ENCODE peak calls at places on chromosomes 16 and 17, in ten cellular contexts. One of them, this sample, is unnamed.

GRCh38 chr17:18190629-18191028 is 7.0 kb downstream of the ALKBH5 start:
- DNase-seq in NCI-H1417: no peak
- DNase-seq in T-helper 1 cell: no peak
- DNase-seq in NCI-H2107: no peak
- DNase-seq in breast epithelium: no peak
- DNase-seq in mucosa of descending colon: no peak
- DNase-seq in stimulated activated CD8-positive, alpha-beta memory T cell treated with anti-CD3 and anti-CD28 coated beads, Interleukin-4, amount 100 ng/mL, for 4 hours: no peak
- DNase-seq in Peyer's patch: no peak
- DNase-seq in ACHN: no peak
- DNase-seq in psoas muscle: no peak
- DNase-seq in this sample: no peak

GRCh38 chr17:2906907-2907306 is 110.7 kb downstream of the RAP1GAP2 start:
- DNase-seq in Peyer's patch: no peak
- DNase-seq in stimulated activated CD8-positive, alpha-beta memory T cell treated with anti-CD3 and anti-CD28 coated beads, Interleukin-4, amount 100 ng/mL, for 4 hours: no peak
- DNase-seq in NCI-H1417: no peak
- DNase-seq in NCI-H2107: no peak
- DNase-seq in psoas muscle: no peak
- DNase-seq in T-helper 1 cell: no peak
- DNase-seq in mucosa of descending colon: no peak
- DNase-seq in ACHN: no peak
- DNase-seq in breast epithelium: no peak
- DNase-seq in this sample: no peak

GRCh38 chr17:27247071-27247957 is 46.6 kb upstream of the WSB1 start:
- DNase-seq in stimulated activated CD8-positive, alpha-beta memory T cell treated with anti-CD3 and anti-CD28 coated beads, Interleukin-4, amount 100 ng/mL, for 4 hours: no peak
- DNase-seq in T-helper 1 cell: no peak
- DNase-seq in psoas muscle: peak; percentile 58
- DNase-seq in NCI-H2107: no peak
- DNase-seq in ACHN: no peak
- DNase-seq in breast epithelium: peak; percentile 85
- DNase-seq in Peyer's patch: peak; percentile 57
- DNase-seq in mucosa of descending colon: peak; percentile 75
- DNase-seq in NCI-H1417: no peak
- DNase-seq in this sample: peak; percentile 96

GRCh38 chr17:48392836-48393235 is 37.2 kb downstream of the SKAP1 start:
- DNase-seq in mucosa of descending colon: no peak
- DNase-seq in ACHN: no peak
- DNase-seq in breast epithelium: no peak
- DNase-seq in NCI-H2107: no peak
- DNase-seq in psoas muscle: no peak
- DNase-seq in NCI-H1417: no peak
- DNase-seq in T-helper 1 cell: no peak
- DNase-seq in Peyer's patch: no peak
- DNase-seq in stimulated activated CD8-positive, alpha-beta memory T cell treated with anti-CD3 and anti-CD28 coated beads, Interleukin-4, amount 100 ng/mL, for 4 hours: no peak
- DNase-seq in this sample: no peak

GRCh38 chr17:15398291-15398690 is 56.9 kb upstream of the TEKT3 start:
- DNase-seq in stimulated activated CD8-positive, alpha-beta memory T cell treated with anti-CD3 and anti-CD28 coated beads, Interleukin-4, amount 100 ng/mL, for 4 hours: no peak
- DNase-seq in NCI-H1417: no peak
- DNase-seq in T-helper 1 cell: no peak
- DNase-seq in mucosa of descending colon: no peak
- DNase-seq in ACHN: no peak
- DNase-seq in breast epithelium: no peak
- DNase-seq in psoas muscle: peak; percentile 27
- DNase-seq in Peyer's patch: no peak
- DNase-seq in NCI-H2107: no peak
- DNase-seq in this sample: no peak

GRCh38 chr16:75323198-75323597 is 71.8 kb upstream of the BCAR1 start:
- DNase-seq in NCI-H2107: no peak
- DNase-seq in mucosa of descending colon: no peak
- DNase-seq in ACHN: no peak
- DNase-seq in psoas muscle: no peak
- DNase-seq in NCI-H1417: no peak
- DNase-seq in Peyer's patch: no peak
- DNase-seq in breast epithelium: no peak
- DNase-seq in T-helper 1 cell: no peak
- DNase-seq in stimulated activated CD8-positive, alpha-beta memory T cell treated with anti-CD3 and anti-CD28 coated beads, Interleukin-4, amount 100 ng/mL, for 4 hours: no peak
- DNase-seq in this sample: no peak

GRCh38 chr17:37848690-37849616 is 75.3 kb upstream of the TBC1D3K start:
- DNase-seq in stimulated activated CD8-positive, alpha-beta memory T cell treated with anti-CD3 and anti-CD28 coated beads, Interleukin-4, amount 100 ng/mL, for 4 hours: no peak
- DNase-seq in Peyer's patch: no peak
- DNase-seq in psoas muscle: no peak
- DNase-seq in ACHN: peak; percentile 98
- DNase-seq in mucosa of descending colon: no peak
- DNase-seq in breast epithelium: no peak
- DNase-seq in NCI-H2107: no peak
- DNase-seq in NCI-H1417: no peak
- DNase-seq in T-helper 1 cell: no peak
- DNase-seq in this sample: peak; percentile 94

GRCh38 chr16:89859809-89860075 is 13.7 kb upstream of the TCF25 start:
- DNase-seq in Peyer's patch: no peak
- DNase-seq in T-helper 1 cell: no peak
- DNase-seq in breast epithelium: no peak
- DNase-seq in mucosa of descending colon: no peak
- DNase-seq in NCI-H1417: no peak
- DNase-seq in ACHN: no peak
- DNase-seq in NCI-H2107: no peak
- DNase-seq in psoas muscle: no peak
- DNase-seq in stimulated activated CD8-positive, alpha-beta memory T cell treated with anti-CD3 and anti-CD28 coated beads, Interleukin-4, amount 100 ng/mL, for 4 hours: no peak
- DNase-seq in this sample: no peak

GRCh38 chr16:74309789-74310781 is 13.5 kb downstream of the PSMD7 start:
- DNase-seq in mucosa of descending colon: no peak
- DNase-seq in T-helper 1 cell: no peak
- DNase-seq in ACHN: peak; percentile 68
- DNase-seq in breast epithelium: no peak
- DNase-seq in Peyer's patch: no peak
- DNase-seq in NCI-H1417: no peak
- DNase-seq in stimulated activated CD8-positive, alpha-beta memory T cell treated with anti-CD3 and anti-CD28 coated beads, Interleukin-4, amount 100 ng/mL, for 4 hours: no peak
- DNase-seq in psoas muscle: no peak
- DNase-seq in NCI-H2107: no peak
- DNase-seq in this sample: peak; percentile 67